ENCODE peak calls at places on chromosomes 7 and 10, in four cellular contexts. W is lower lobe of right lung, M is stomach, E is heart right ventricle. X is an unnamed sample.

GRCh38 chr7:24464846-24465245 is 108.4 kb upstream of the PALS2 start:
- DNase-seq in E (no peak), W (no peak), M (no peak), X (no peak)

GRCh38 chr7:8065356-8065813 is 96.8 kb downstream of the GLCCI1 start:
- DNase-seq in E (no peak), W (no peak), M (no peak), X (no peak)

GRCh38 chr10:36704124-36704523 is 421.3 kb upstream of the ANKRD30A start:
- DNase-seq in M (no peak), E (no peak), W (no peak), X (no peak)

GRCh38 chr7:150801946-150802771 is 1.6 kb downstream of the TMEM176A start:
- DNase-seq in E (no peak), M (no peak), W (no peak), X (peak)

GRCh38 chr10:63573068-63573697 is 52.0 kb downstream of the REEP3 start:
- DNase-seq in E (no peak), M (no peak), W (no peak), X (no peak)

GRCh38 chr10:43048301-43049051 is 28.4 kb upstream of the RET start:
- DNase-seq in E (no peak), M (no peak), W (peak), X (no peak)

GRCh38 chr10:15120523-15120922 is 23.4 kb downstream of the RPP38 start:
- DNase-seq in W (no peak), E (no peak), M (no peak), X (no peak)

GRCh38 chr7:20146461-20146860 is 70.7 kb downstream of the MACC1 start:
- DNase-seq in E (no peak), W (no peak), M (no peak), X (no peak)

GRCh38 chr10:130214431-130214830 is 78.2 kb downstream of the GLRX3 start:
- DNase-seq in W (no peak), E (no peak), M (no peak), X (no peak)

GRCh38 chr10:91944880-91945630 is 21.5 kb downstream of the BTAF1 start:
- DNase-seq in E (no peak), M (no peak), W (no peak), X (no peak)

GRCh38 chr10:78248651-78249464 is 215.2 kb downstream of the RPS24 start:
- DNase-seq in M (no peak), W (no peak), E (no peak), X (no peak)

GRCh38 chr7:116180302-116180701 is 30.0 kb upstream of the TES start:
- DNase-seq in E (peak), W (no peak), M (no peak), X (no peak)

GRCh38 chr7:13198036-13198435 is 510.6 kb downstream of the ARL4A start:
- DNase-seq in M (no peak), E (no peak), W (no peak), X (no peak)

GRCh38 chr10:77501846-77502251 is 135.8 kb downstream of the KCNMA1 start:
- DNase-seq in W (no peak), M (no peak), E (no peak), X (no peak)

GRCh38 chr7:16669581-16669980 is 23.6 kb downstream of the BZW2 start:
- DNase-seq in E (no peak), W (no peak), M (no peak), X (no peak)

GRCh38 chr7:155738104-155738503 is 74.2 kb downstream of the SHH start:
- DNase-seq in M (no peak), E (no peak), W (no peak), X (no peak)

GRCh38 chr10:86188796-86189558 is 177.6 kb downstream of the GRID1 start:
- DNase-seq in W (no peak), E (no peak), M (peak), X (no peak)

GRCh38 chr10:132606536-132607316 is 69.1 kb downstream of the INPP5A start:
- DNase-seq in E (peak), M (peak), W (no peak), X (peak)

GRCh38 chr7:23275906-23276305 is 23.2 kb upstream of the MALSU1 start:
- DNase-seq in M (no peak), E (no peak), W (no peak), X (no peak)

GRCh38 chr7:57769958-57770357 is 320.0 kb downstream of the ZNF716 start:
- DNase-seq in W (no peak), E (no peak), M (no peak), X (no peak)

GRCh38 chr7:20647908-20648776 is 32.7 kb downstream of the ABCB5 start:
- DNase-seq in E (no peak), M (no peak), W (no peak), X (peak)

GRCh38 chr7:25596443-25596842 is 368.2 kb upstream of the NPVF start:
- DNase-seq in M (no peak), W (no peak), E (no peak), X (no peak)

GRCh38 chr7:154347867-154348266 is 295.7 kb downstream of the DPP6 start:
- DNase-seq in M (no peak), E (no peak), W (no peak), X (no peak)

DNA sequence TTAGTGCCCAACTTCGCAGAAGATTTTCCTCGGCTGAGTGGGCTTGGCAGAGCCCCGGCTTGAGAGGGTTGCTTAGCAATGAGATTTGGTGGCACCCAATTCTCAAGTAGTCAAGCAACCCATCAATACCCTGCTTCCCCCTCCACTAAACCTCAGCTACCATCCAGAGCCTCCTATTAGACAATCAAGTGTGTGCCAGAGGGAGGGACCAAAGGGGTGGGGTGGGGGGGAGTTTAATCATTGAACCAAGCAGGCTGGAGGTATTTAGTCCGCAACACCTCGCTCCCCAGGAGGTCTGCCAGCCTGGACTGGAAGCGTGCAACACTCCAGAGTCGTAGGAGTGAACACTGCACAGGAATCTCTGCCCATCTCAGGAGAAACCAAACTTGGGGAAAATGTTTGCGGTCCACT is at the start of gene HKDC1:
- DNase-seq in M (no peak), W (no peak), E (no peak), X (no peak)
- H3K4me3 ChIP-seq in M (no peak), W (no peak), E (no peak), X (no peak)

GRCh38 chr10:100890696-100891271 is 22.0 kb upstream of the SLF2 start:
- DNase-seq in M (no peak), E (no peak), W (no peak), X (no peak)
- H3K27ac ChIP-seq in M (no peak), E (peak), W (no peak), X (no peak)

GRCh38 chr10:71716406-71716805 is 3.2 kb downstream of the C10orf105 start:
- DNase-seq in E (no peak), M (no peak), W (no peak), X (no peak)

GRCh38 chr10:71714055-71714454 is 5.5 kb downstream of the C10orf105 start:
- DNase-seq in W (no peak), M (no peak), E (no peak), X (no peak)

GRCh38 chr10:71715860-71716259 is 3.7 kb downstream of the C10orf105 start:
- DNase-seq in M (no peak), W (no peak), E (no peak), X (no peak)

GRCh38 chr10:71714592-71714991 is 5.0 kb downstream of the C10orf105 start:
- DNase-seq in E (no peak), W (no peak), M (no peak), X (no peak)

DNA sequence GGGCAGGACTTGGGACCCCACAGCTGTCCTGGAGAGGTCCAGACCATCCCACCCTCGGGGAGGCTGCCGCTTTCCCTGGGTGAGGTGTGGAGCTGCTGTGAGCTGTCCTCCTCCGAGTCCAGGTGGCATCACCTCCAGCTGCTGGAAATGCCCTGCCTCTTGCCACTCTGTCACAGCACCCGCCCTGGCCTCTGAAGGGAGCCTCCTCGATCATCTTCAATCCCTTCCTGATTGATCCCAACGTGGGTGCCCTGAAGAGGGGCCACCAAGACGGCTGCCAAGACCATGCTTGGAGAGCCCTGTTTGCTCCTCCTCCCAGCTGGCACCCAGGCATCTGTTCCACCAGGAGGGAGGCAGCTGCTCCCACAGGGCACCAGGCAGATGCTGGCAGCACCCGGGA is 4.6 kb downstream of the C10orf105 start:
- DNase-seq in E (no peak), W (no peak), M (no peak), X (no peak)
- H3K4me3 ChIP-seq in E (no peak), W (peak), M (no peak), X (no peak)

GRCh38 chr10:3549118-3549517 is 235.9 kb downstream of the KLF6 start:
- DNase-seq in E (no peak), W (no peak), M (no peak), X (no peak)
- H3K27ac ChIP-seq in E (no peak), W (no peak), M (no peak), X (no peak)

DNA sequence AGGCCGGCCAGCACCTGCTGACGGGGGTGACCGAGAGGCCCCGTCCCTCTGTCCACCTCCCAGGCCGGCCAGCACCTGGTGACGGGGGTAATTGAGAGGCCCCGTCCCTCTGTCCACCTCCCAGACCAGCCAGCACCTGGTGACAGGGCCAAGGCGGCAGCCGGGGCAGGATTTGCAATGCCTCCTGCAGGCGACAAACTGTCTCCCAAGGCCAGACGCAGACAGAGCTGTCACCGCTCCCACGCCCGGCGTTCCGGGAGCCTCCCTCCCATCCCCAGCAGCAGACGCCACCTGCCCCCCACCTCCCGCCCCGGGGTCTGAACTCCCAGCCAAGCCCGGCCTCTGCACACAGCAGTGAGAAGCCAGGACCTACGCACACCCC is 94.9 kb upstream of the DIP2C start:
- DNase-seq in W (peak), M (peak), E (no peak), X (peak)
- H3K4me3 ChIP-seq in W (peak), M (peak), E (peak), X (peak)

DNA sequence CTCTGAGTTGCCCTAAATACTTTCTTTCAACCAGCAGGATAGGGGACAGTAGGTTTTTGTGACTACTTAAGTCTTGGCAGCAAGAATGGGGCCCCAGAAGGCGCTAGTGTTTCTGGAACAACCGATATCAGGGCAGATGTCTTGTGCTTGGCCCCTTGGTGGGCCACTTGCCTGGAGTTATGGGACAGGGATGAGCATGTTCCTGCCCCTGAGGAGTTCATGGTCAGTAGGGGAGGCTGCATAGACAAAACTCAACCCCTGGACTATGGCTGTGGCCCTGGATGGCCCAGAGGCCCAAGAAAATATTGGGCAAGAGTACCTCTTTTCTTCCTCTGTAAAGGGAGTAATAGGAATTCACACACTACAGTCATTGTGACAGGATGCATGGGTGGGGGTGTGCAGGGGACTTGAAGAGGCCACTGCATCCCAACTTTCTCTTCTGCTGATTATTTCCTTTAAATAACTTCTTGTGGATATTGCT is 57.7 kb upstream of the IGFBP3 start:
- DNase-seq in E (no peak), W (no peak), M (no peak), X (no peak)
- H3K27ac ChIP-seq in E (peak), W (peak), M (no peak), X (no peak)

DNA sequence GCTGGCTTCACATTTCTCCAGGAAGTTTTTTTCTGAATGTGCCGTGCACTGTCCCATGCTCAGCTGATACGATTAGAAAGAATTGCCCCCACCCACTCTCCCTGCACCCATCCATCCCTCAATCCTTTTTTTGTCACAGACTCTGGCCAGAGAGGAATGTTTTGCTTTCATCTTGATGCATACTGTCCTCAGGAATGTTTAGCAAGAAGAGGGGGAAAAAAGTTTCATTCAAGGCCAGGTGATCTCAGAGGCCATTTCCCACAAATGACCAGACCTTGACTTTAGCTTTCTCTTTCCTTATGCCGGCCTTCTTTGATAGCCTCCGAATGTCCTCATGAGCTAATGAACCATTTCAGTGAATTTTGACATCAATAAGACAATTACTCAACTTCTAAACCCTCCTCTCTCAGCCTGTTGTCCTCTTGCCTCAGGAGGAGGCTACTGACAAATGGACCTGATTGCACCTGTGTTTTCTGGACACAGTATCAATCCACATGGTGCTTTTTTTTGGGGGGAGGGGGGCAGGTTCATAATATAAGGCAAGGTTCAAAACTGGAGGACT is 105.0 kb upstream of the KLF6 start:
- DNase-seq in W (no peak), M (no peak), E (no peak), X (no peak)
- H3K4me3 ChIP-seq in W (no peak), M (no peak), E (no peak), X (no peak)

GRCh38 chr7:47758546-47758945 is 176.6 kb upstream of the TNS3 start:
- DNase-seq in W (no peak), E (no peak), M (no peak), X (no peak)
- H3K27ac ChIP-seq in W (peak), E (no peak), M (no peak), X (no peak)

GRCh38 chr7:129948338-129948737 is 4.4 kb downstream of the UBE2H start:
- DNase-seq in E (no peak), M (no peak), W (no peak), X (no peak)
- H3K4me3 ChIP-seq in E (no peak), M (no peak), W (no peak), X (no peak)

X was measured in WERI-Rb-1.